ENCODE peak calls at places on chromosomes 3 and 15, in ten cellular contexts. O is heart left ventricle, D is tibial nerve, J is esophagus squamous epithelium, I is transverse colon, L is suprapubic skin, X is fibroblast of pulmonary artery, C is fibroblast of villous mesenchyme, M is BE2C, B is mammary epithelial cell. R is an unnamed sample.

GRCh38 chr3:29773481-29773880 is 492.6 kb downstream of the RBMS3 start:
- DNase-seq in J (no peak), C (no peak), D (no peak), M (no peak), B (no peak), L (no peak), I (no peak), X (no peak), O (no peak), R (no peak)

GRCh38 chr15:88651971-88652370 is 13.2 kb downstream of the ISG20 start:
- DNase-seq in L (peak), O (no peak), B (no peak), X (no peak), M (no peak), D (no peak), J (no peak), C (no peak), I (no peak), R (no peak)

GRCh38 chr3:186208328-186208989 is 99.6 kb upstream of the ETV5 start:
- DNase-seq in L (no peak), C (no peak), M (no peak), B (no peak), J (no peak), D (no peak), X (no peak), O (no peak), I (no peak), R (no peak)

GRCh38 chr15:54298396-54298795 is 320.2 kb downstream of the UNC13C start:
- DNase-seq in D (no peak), X (no peak), J (no peak), M (no peak), O (no peak), L (no peak), C (no peak), I (no peak), B (no peak), R (no peak)

GRCh38 chr15:40333922-40334492 is 6.7 kb downstream of the CCDC9B start:
- DNase-seq in O (peak), B (no peak), D (no peak), M (peak), L (no peak), I (peak), C (peak), X (peak), J (no peak), R (peak)

GRCh38 chr3:124520970-124521369 is 209.3 kb upstream of the UMPS start:
- DNase-seq in M (no peak), C (no peak), I (no peak), D (no peak), B (no peak), O (no peak), J (no peak), X (no peak), L (no peak), R (no peak)

GRCh38 chr3:55888282-55888855 is 401.3 kb upstream of the WNT5A start:
- DNase-seq in B (no peak), X (no peak), D (no peak), M (no peak), L (no peak), O (no peak), C (no peak), J (no peak), I (no peak), R (no peak)

GRCh38 chr3:121660356-121661171 is at the start of gene HCLS1:
- DNase-seq in L (no peak), B (no peak), X (peak), M (no peak), J (peak), O (peak), D (peak), I (peak), C (peak), R (peak)

GRCh38 chr15:44726568-44727461 is 9.5 kb upstream of the TRIM69 start:
- DNase-seq in I (peak), X (peak), O (peak), B (peak), M (peak), D (no peak), C (peak), L (no peak), J (peak), R (peak)

GRCh38 chr3:114584734-114585371 is 291.0 kb downstream of the TIGIT start:
- DNase-seq in B (peak), M (no peak), O (no peak), I (no peak), X (peak), D (no peak), J (no peak), C (no peak), L (no peak), R (peak)

GRCh38 chr3:158148218-158148617 is 38.3 kb downstream of the RSRC1 start:
- DNase-seq in L (no peak), C (no peak), D (no peak), B (peak), J (no peak), M (no peak), X (no peak), I (no peak), O (no peak), R (no peak)

GRCh38 chr3:32154180-32154579 is 47.8 kb downstream of the GPD1L start:
- DNase-seq in O (no peak), M (no peak), X (no peak), L (no peak), B (no peak), J (no peak), I (no peak), C (peak), D (no peak), R (no peak)

GRCh38 chr15:82851981-82852511 is 42.6 kb downstream of the WHAMM start:
- DNase-seq in B (no peak), I (no peak), J (no peak), M (no peak), L (no peak), X (peak), C (no peak), D (no peak), O (no peak), R (no peak)

GRCh38 chr3:161371441-161372320 is at the start of gene SPTSSB:
- DNase-seq in X (no peak), M (peak), L (peak), B (peak), J (no peak), I (peak), C (peak), O (peak), D (no peak), R (peak)

GRCh38 chr3:10189557-10190374 is 25.0 kb downstream of the IRAK2 start:
- DNase-seq in M (peak), C (peak), I (peak), X (peak), J (peak), L (peak), B (peak), D (peak), O (peak), R (peak)

GRCh38 chr15:74200871-74201419 is 1.6 kb downstream of the STRA6 start:
- DNase-seq in X (no peak), I (no peak), D (peak), L (no peak), B (no peak), J (no peak), M (no peak), C (peak), O (no peak), R (peak)

GRCh38 chr3:11140054-11140712 is 14.1 kb upstream of the HRH1 start:
- DNase-seq in M (no peak), O (peak), C (no peak), J (no peak), L (no peak), X (peak), D (peak), I (peak), B (peak), R (peak)

GRCh38 chr3:46495901-46496456 is 1.8 kb upstream of the RTP3 start:
- DNase-seq in L (no peak), M (no peak), D (no peak), C (peak), X (peak), I (no peak), J (no peak), B (peak), O (no peak), R (peak)

GRCh38 chr3:143120716-143121239 is 1.2 kb downstream of the CHST2 start:
- DNase-seq in J (no peak), B (peak), C (no peak), X (peak), L (no peak), O (no peak), I (peak), M (peak), D (no peak), R (peak)

GRCh38 chr15:38254065-38254883 is 1.6 kb downstream of the SPRED1 start:
- DNase-seq in J (no peak), B (peak), C (peak), M (peak), O (peak), X (peak), L (no peak), I (peak), D (no peak), R (peak)

GRCh38 chr3:31841515-31841914 is 139.5 kb downstream of the OSBPL10 start:
- DNase-seq in D (no peak), M (no peak), X (no peak), C (no peak), B (no peak), L (no peak), J (no peak), I (no peak), O (no peak), R (no peak)

GRCh38 chr3:16480861-16481569 is 32.5 kb downstream of the RFTN1 start:
- DNase-seq in L (no peak), C (peak), X (peak), I (no peak), J (no peak), B (peak), O (no peak), M (no peak), D (no peak), R (peak)

GRCh38 chr3:141796436-141797166 is 33.4 kb downstream of the GRK7 start:
- DNase-seq in C (peak), M (no peak), D (no peak), J (no peak), I (peak), B (no peak), X (no peak), L (no peak), O (no peak), R (peak)

GRCh38 chr3:100331660-100332059 is 2.9 kb upstream of the NIT2 start:
- DNase-seq in I (no peak), X (no peak), J (no peak), M (no peak), O (no peak), L (no peak), D (no peak), B (no peak), C (no peak), R (no peak)

GRCh38 chr3:94961423-94962100 is 898.7 kb downstream of the NSUN3 start:
- DNase-seq in O (no peak), D (no peak), C (no peak), X (no peak), B (no peak), I (no peak), L (no peak), J (no peak), M (no peak), R (no peak)

GRCh38 chr3:70531063-70531657 is 218.7 kb upstream of the MDFIC2 start:
- DNase-seq in L (no peak), C (peak), J (no peak), D (no peak), X (peak), I (no peak), M (no peak), O (no peak), B (peak), R (peak)

GRCh38 chr15:35657679-35658201 is 111.8 kb upstream of the DPH6 start:
- DNase-seq in C (no peak), D (no peak), L (no peak), O (no peak), J (no peak), M (no peak), X (peak), I (no peak), B (peak), R (peak)

GRCh38 chr3:72606005-72606800 is 242.0 kb downstream of the SHQ1 start:
- DNase-seq in L (no peak), B (no peak), D (no peak), C (no peak), M (peak), I (no peak), X (no peak), J (no peak), O (no peak), R (no peak)

GRCh38 chr15:74726774-74727164 is 1.4 kb upstream of the CYP1A1 start:
- DNase-seq in X (no peak), M (no peak), J (no peak), B (no peak), L (peak), C (no peak), O (no peak), D (no peak), I (no peak), R (no peak)

GRCh38 chr3:46858456-46858855 is 4.8 kb downstream of the MYL3 start:
- DNase-seq in I (no peak), L (peak), M (no peak), X (no peak), O (peak), J (no peak), B (no peak), C (no peak), D (no peak), R (no peak)

GRCh38 chr15:100259266-100259665 is 82.5 kb downstream of the ADAMTS17 start:
- DNase-seq in L (peak), M (no peak), C (no peak), J (no peak), X (no peak), D (no peak), B (no peak), O (no peak), I (no peak), R (no peak)

GRCh38 chr15:41501961-41502786 is 8.5 kb downstream of the ITPKA start:
- DNase-seq in D (no peak), B (no peak), O (no peak), I (no peak), J (no peak), X (no peak), L (no peak), C (no peak), M (no peak), R (no peak)

GRCh38 chr3:194938845-194939531 is 253.3 kb downstream of the FAM43A start:
- DNase-seq in X (peak), M (no peak), I (peak), C (no peak), L (no peak), B (no peak), J (no peak), D (no peak), O (peak), R (peak)

GRCh38 chr15:91522609-91523332 is 330.7 kb upstream of the SLCO3A1 start:
- DNase-seq in C (peak), D (no peak), O (no peak), B (peak), X (peak), L (no peak), I (no peak), J (no peak), M (no peak), R (peak)

GRCh38 chr15:39367591-39367990 is 213.3 kb upstream of the THBS1 start:
- DNase-seq in M (no peak), C (no peak), O (no peak), L (no peak), D (no peak), X (no peak), I (no peak), J (no peak), B (no peak), R (no peak)

GRCh38 chr15:32855942-32856341 is 138.1 kb downstream of the GREM1 start:
- DNase-seq in D (no peak), J (no peak), O (no peak), M (no peak), B (peak), L (no peak), I (no peak), C (peak), X (peak), R (peak)

GRCh38 chr3:23948761-23949160 is 3.7 kb downstream of the NR1D2 start:
- DNase-seq in D (no peak), B (peak), O (no peak), M (no peak), J (no peak), I (no peak), L (no peak), X (no peak), C (no peak), R (peak)

GRCh38 chr3:22862111-22862510 is 341.0 kb upstream of the UBE2E2 start:
- DNase-seq in L (no peak), M (no peak), C (no peak), J (no peak), I (no peak), B (no peak), D (no peak), O (no peak), X (no peak), R (no peak)

GRCh38 chr15:78640840-78641733 is at the start of gene CHRNB4:
- DNase-seq in X (peak), L (no peak), I (peak), D (no peak), C (no peak), J (no peak), O (no peak), M (peak), B (no peak), R (peak)
- TF ChIP-seq CTCF in X (peak), L (no peak), I (no peak), D (no peak), C (no peak), J (no peak), O (no peak), M (peak), B (no peak), R (no peak)

GRCh38 chr3:52791396-52791795 is 3.2 kb upstream of the ITIH3 start:
- DNase-seq in L (no peak), X (no peak), C (no peak), O (no peak), B (no peak), J (no peak), I (no peak), D (no peak), M (no peak), R (no peak)
- H3K4me3 ChIP-seq in L (no peak), X (no peak), C (no peak), O (no peak), B (no peak), J (no peak), I (no peak), D (no peak), M (no peak), R (no peak)

GRCh38 chr3:18611991-18612390 is 186.9 kb upstream of the SATB1 start:
- DNase-seq in D (no peak), C (no peak), L (no peak), I (no peak), O (no peak), J (no peak), B (no peak), M (no peak), X (no peak), R (no peak)
- TF ChIP-seq CTCF in D (no peak), C (no peak), L (no peak), I (no peak), O (no peak), J (no peak), B (no peak), M (no peak), X (no peak), R (no peak)

DNA sequence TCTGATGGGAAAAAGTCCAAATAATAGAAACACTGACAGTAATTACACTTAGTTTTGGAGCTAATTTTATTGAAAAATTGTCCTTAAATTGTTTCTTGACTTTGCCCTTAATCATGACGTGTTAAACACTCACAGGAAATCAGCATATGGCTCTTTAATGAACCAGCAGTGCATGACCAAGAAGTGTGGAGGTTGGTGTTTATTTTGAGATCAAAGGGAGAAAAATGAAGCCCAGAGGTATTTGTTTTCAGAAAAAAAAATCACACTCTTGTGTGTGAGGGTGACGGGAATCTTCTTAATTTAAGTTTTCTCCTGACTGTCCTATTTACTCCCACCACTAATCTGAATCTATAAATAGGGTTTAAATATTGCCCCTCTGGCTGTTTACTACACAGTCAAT is 28.8 kb upstream of the SYNM start:
- DNase-seq in I (no peak), O (no peak), M (no peak), B (no peak), D (no peak), C (no peak), X (no peak), L (no peak), J (no peak), R (no peak)
- H3K4me3 ChIP-seq in I (no peak), O (no peak), M (peak), B (no peak), D (no peak), C (no peak), X (no peak), L (no peak), J (peak), R (no peak)

DNA sequence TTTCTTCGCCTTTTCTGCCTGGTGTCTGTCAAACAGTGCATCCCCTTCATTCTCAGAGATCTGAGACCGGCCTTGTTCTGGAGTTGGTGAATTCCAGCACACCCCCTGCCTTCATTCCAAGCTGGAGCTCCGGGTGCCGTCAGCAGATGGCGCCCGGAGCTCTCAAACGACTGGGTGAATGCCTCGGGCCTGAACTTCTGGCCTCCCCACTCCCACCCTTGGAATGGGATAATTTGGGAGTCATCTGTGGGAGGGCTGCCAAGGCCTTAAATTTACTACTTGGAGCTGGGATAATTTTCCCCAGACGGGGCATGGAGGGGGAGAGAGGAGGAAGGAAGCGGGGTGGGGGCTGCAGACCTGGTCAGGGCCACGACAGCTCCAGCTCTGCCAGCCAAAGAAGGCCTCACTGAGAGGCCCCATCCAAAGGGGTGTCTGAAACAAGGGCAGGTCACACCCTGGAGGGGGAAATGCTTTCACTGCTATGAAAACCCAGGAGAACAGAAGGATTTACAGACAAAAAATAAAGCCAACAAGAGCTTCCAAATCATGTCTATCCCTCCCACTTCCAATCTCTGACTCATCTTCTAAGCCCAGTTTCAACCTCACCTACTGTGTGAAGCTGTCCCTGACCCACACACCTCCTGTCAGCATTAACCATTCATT is 187.9 kb downstream of the OPA1 start:
- DNase-seq in D (peak), J (no peak), I (peak), M (peak), B (peak), C (peak), X (peak), L (peak), O (peak), R (peak)
- TF ChIP-seq CTCF in D (peak), J (peak), I (peak), M (peak), B (peak), C (peak), X (peak), L (peak), O (peak), R (peak)

GRCh38 chr3:157099337-157100078 is 60.4 kb downstream of the CCNL1 start:
- DNase-seq in J (no peak), L (no peak), I (no peak), C (no peak), O (no peak), B (peak), X (peak), M (no peak), D (no peak), R (peak)
- H3K4me3 ChIP-seq in J (no peak), L (no peak), I (no peak), C (no peak), O (no peak), B (no peak), X (no peak), M (no peak), D (no peak), R (no peak)

GRCh38 chr15:79494963-79495362 is 62.8 kb downstream of the MINAR1 start:
- DNase-seq in M (no peak), J (no peak), X (no peak), D (no peak), L (no peak), B (no peak), C (no peak), I (no peak), O (no peak), R (no peak)
- TF ChIP-seq CTCF in M (no peak), J (no peak), X (no peak), D (no peak), L (no peak), B (no peak), C (no peak), I (no peak), O (no peak), R (no peak)

DNA sequence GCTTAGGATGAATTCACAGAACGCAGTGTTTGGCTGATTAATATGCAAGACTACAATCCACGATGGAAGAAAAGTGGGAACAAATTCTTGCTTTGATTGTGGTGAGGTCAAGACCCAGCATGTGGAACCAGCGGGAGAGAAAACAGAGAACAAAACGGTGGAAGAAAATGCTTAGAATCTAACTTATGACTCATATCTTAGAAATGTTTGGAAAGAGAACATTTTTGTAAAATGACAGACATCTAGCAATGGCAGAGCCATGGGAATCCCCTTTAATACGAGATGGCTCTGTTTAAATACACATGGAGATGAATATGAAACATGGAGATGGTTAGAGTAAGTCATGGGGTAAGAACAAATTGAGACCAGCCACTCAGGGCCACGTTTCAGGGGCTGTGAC is 67.8 kb upstream of the ONECUT1 start:
- DNase-seq in I (no peak), C (no peak), B (peak), L (no peak), X (no peak), O (no peak), J (no peak), D (no peak), M (no peak), R (peak)
- H3K4me3 ChIP-seq in I (no peak), C (no peak), B (no peak), L (no peak), X (no peak), O (no peak), J (no peak), D (no peak), M (no peak), R (no peak)

R was measured in cardiac fibroblast.